ENCODE peak calls at places on chromosome 10, in five cellular contexts. S, J, L, T and Q are unnamed samples.

GRCh38 chr10:76116523-76116922 is 685.1 kb downstream of the LRMDA start:
- DNase-seq in S (no peak), J (no peak), L (no peak), T (no peak), Q (no peak)

GRCh38 chr10:114933588-114933987 is 4.4 kb upstream of the TRUB1 start:
- DNase-seq in L (no peak), J (no peak), S (no peak), T (no peak), Q (no peak)

GRCh38 chr10:71088054-71088453 is 124.3 kb upstream of the UNC5B start:
- DNase-seq in S (peak), J (no peak), T (no peak), L (no peak), Q (no peak)

GRCh38 chr10:102452672-102453340 is 1.5 kb upstream of the C10orf95 start:
- DNase-seq in T (peak), J (peak), L (no peak), S (no peak), Q (no peak)

GRCh38 chr10:3635697-3636096 is 149.3 kb downstream of the KLF6 start:
- DNase-seq in T (no peak), S (no peak), L (no peak), J (no peak), Q (no peak)

GRCh38 chr10:116748041-116748440 is 5.7 kb upstream of the HSPA12A start:
- DNase-seq in L (no peak), T (peak), J (no peak), S (no peak), Q (peak)

GRCh38 chr10:59878289-59878688 is 28.1 kb downstream of the CCDC6 start:
- DNase-seq in L (no peak), T (no peak), S (no peak), J (no peak), Q (no peak)

GRCh38 chr10:131790021-131790420 is 110.8 kb upstream of the PPP2R2D start:
- DNase-seq in L (no peak), S (no peak), J (no peak), T (peak), Q (peak)

GRCh38 chr10:5861269-5862031 is 28.2 kb downstream of the ANKRD16 start:
- DNase-seq in L (no peak), J (no peak), T (peak), S (no peak), Q (no peak)